ENCODE peak calls at places on chromosomes 1 and 21, in five cellular contexts. D is Peyer's patch, O is GM06990, X is ascending aorta, P is cardiac muscle cell. L is an unnamed sample.

GRCh38 chr21:39601194-39601940 is 11.4 kb upstream of the B3GALT5 start:
- DNase-seq in P (no peak), D (no peak), O (no peak), X (no peak), L (no peak)

GRCh38 chr1:245298781-245299180 is 144.0 kb downstream of the KIF26B start:
- DNase-seq in P (peak; percentile 45), O (no peak), D (no peak), X (no peak), L (no peak)

GRCh38 chr1:7564097-7564496 is 207.0 kb upstream of the VAMP3 start:
- DNase-seq in X (no peak), P (no peak), D (no peak), O (no peak), L (no peak)

GRCh38 chr1:201759194-201759814 is 69.7 kb upstream of the IPO9 start:
- DNase-seq in P (peak; percentile 70), D (no peak), X (no peak), O (no peak), L (no peak)

GRCh38 chr1:201591348-201591747 is 52.4 kb downstream of the NAV1 start:
- DNase-seq in O (no peak), X (peak; percentile 33), P (no peak), D (no peak), L (no peak)

GRCh38 chr1:151835596-151835995 is 4.0 kb upstream of the RORC start:
- DNase-seq in O (no peak), D (no peak), X (no peak), P (no peak), L (no peak)

GRCh38 chr1:1164701-1165451 is 8.8 kb upstream of the TTLL10 start:
- DNase-seq in P (no peak), O (no peak), X (no peak), D (peak; percentile 84), L (peak; percentile 29)

GRCh38 chr21:38598413-38598812 is 100.1 kb upstream of the ERG start:
- DNase-seq in O (no peak), X (peak; percentile 51), D (no peak), P (no peak), L (no peak)

GRCh38 chr1:39230261-39231190 is 26.0 kb downstream of the MACF1 start:
- DNase-seq in X (no peak), D (peak; percentile 72), O (peak; percentile 28), P (peak; percentile 6), L (no peak)

GRCh38 chr1:178818416-178818815 is 52.5 kb downstream of the ANGPTL1 start:
- DNase-seq in O (no peak), X (no peak), P (peak; percentile 41), D (no peak), L (no peak)

GRCh38 chr21:38494688-38495087 is 3.6 kb downstream of the ERG start:
- DNase-seq in O (no peak), X (peak; percentile 85), P (no peak), D (no peak), L (no peak)

GRCh38 chr1:205523891-205524793 is 19.7 kb downstream of the CDK18 start:
- DNase-seq in P (peak; percentile 72), O (no peak), X (peak; percentile 79), D (peak; percentile 90), L (peak; percentile 71)

DNA sequence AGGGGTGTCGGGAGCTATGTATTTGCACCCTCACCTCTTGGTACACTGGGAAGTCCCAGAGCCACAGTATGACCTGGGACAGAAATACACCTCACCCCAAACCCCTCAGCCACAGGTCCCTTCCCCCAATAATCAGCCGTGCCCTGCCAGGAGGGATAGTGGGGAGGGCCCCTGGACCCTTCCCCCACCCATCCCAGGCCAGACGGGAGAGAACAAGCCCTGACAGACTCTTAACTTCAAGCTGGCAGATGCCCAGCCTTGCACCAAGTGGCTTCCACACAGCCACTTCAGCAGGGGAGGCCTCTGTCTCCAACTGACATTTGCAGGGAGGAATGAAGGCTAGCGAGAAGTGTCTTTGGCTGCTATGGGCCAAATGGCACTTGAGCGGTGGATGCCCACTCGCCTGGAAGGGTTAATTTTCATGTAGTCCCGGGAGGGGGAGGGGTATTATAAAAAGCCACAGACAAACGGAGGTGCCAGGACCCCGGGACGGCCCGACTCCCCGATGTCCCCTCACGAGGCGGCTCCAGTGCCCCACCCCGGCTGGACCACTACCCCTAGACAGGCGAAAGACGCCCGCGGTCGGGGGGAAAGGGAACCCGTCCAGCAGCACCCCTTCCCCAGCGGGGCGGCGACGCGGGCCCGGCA is 495 bp downstream of the SYNC start:
- DNase-seq in P (peak; percentile 27), D (no peak), O (no peak), X (peak; percentile 72), L (no peak)
- H3K4me3 ChIP-seq in P (peak overlapping the region; percentile 48), D (peak overlapping the region; percentile 67), O (no peak overlapping the region), X (peak overlapping the region; percentile 93), L (peak overlapping the region; percentile 64)

DNA sequence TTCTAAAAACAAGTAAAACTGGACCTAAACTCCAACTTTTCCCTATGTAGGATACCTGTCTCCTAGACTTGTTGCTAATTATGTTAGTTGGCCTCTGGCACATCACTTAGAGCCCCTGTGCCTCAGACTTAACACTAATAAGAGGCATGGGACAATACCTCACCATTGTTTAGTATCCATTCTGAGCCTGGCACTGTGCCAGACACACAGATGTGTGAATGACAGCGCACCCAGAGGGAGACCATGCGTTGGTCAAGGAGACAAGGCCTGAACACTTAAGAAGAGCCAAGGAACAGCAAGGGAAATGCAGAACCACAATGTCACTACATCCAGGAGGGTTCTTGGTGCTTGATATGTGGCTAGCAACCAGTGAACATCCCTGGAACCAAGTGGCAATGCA is 189.1 kb downstream of the FGGY start:
- DNase-seq in P (no peak), O (no peak), D (no peak), X (no peak), L (no peak)
- H3K4me3 ChIP-seq in P (no peak overlapping the region), O (no peak overlapping the region), D (no peak overlapping the region), X (no peak overlapping the region), L (no peak overlapping the region)

GRCh38 chr1:63601912-63602311 is 8.7 kb downstream of the PGM1 start:
- DNase-seq in X (no peak), O (no peak), D (no peak), P (no peak), L (no peak)
- H3K4me3 ChIP-seq in X (no peak overlapping the region), O (no peak overlapping the region), D (no peak overlapping the region), P (no peak overlapping the region), L (no peak overlapping the region)

GRCh38 chr1:59554752-59555151 is 257.9 kb downstream of the FGGY start:
- DNase-seq in X (no peak), P (no peak), D (no peak), O (no peak), L (no peak)

GRCh38 chr1:59560807-59561450 is 253.8 kb upstream of the HOOK1 start:
- DNase-seq in O (no peak), D (peak; percentile 58), P (no peak), X (no peak), L (no peak)

GRCh38 chr1:59556802-59557548 is 257.8 kb upstream of the HOOK1 start:
- DNase-seq in O (no peak), X (no peak), D (peak; percentile 55), P (no peak), L (no peak)

GRCh38 chr1:59554011-59554673 is 257.2 kb downstream of the FGGY start:
- DNase-seq in P (no peak), D (no peak), X (no peak), O (no peak), L (no peak)

GRCh38 chr1:59557549-59557885 is 257.2 kb upstream of the HOOK1 start:
- DNase-seq in O (no peak), X (no peak), P (no peak), D (no peak), L (no peak)
- H3K4me3 ChIP-seq in O (no peak overlapping the region), X (no peak overlapping the region), P (no peak overlapping the region), D (no peak overlapping the region), L (no peak overlapping the region)

GRCh38 chr1:234919061-234919755 is 209.4 kb downstream of the TOMM20 start:
- DNase-seq in D (no peak), O (no peak), X (peak; percentile 82), P (no peak), L (no peak)
- H3K4me3 ChIP-seq in D (no peak overlapping the region), O (no peak overlapping the region), X (no peak overlapping the region), P (no peak overlapping the region), L (no peak overlapping the region)

GRCh38 chr1:206693029-206693428 is 8.3 kb downstream of the MAPKAPK2 start:
- DNase-seq in O (no peak), P (peak; percentile 79), D (no peak), X (peak; percentile 93), L (no peak)
- H3K4me3 ChIP-seq in O (no peak overlapping the region), P (peak overlapping the region; percentile 5), D (no peak overlapping the region), X (peak overlapping the region; percentile 42), L (no peak overlapping the region)

GRCh38 chr21:46096997-46097825 is 701 bp upstream of the COL6A2 start:
- DNase-seq in D (peak; percentile 40), P (no peak), O (no peak), X (peak; percentile 63), L (no peak)
- H3K4me3 ChIP-seq in D (peak overlapping the region; percentile 71), P (peak overlapping the region; percentile 64), O (no peak overlapping the region), X (peak overlapping the region; percentile 85), L (peak overlapping the region; percentile 67)

GRCh38 chr1:15704526-15705183 is 20.5 kb downstream of the PLEKHM2 start:
- DNase-seq in P (no peak), X (no peak), D (no peak), O (no peak), L (no peak)

GRCh38 chr1:15701784-15702183 is 17.7 kb downstream of the PLEKHM2 start:
- DNase-seq in X (no peak), P (no peak), O (no peak), D (no peak), L (no peak)

GRCh38 chr1:15702722-15703550 is 18.8 kb downstream of the PLEKHM2 start:
- DNase-seq in P (peak; percentile 39), X (no peak), O (no peak), D (peak; percentile 71), L (peak; percentile 33)

GRCh38 chr1:15705184-15705566 is 21.1 kb downstream of the PLEKHM2 start:
- DNase-seq in P (no peak), D (no peak), X (no peak), O (no peak), L (no peak)

GRCh38 chr1:15703562-15703961 is 19.4 kb downstream of the PLEKHM2 start:
- DNase-seq in X (peak; percentile 94), O (no peak), P (peak; percentile 93), D (peak; percentile 66), L (no peak)
- H3K4me3 ChIP-seq in X (peak overlapping the region; percentile 3), O (no peak overlapping the region), P (no peak overlapping the region), D (peak overlapping the region; percentile 22), L (no peak overlapping the region)